ENCODE peak calls at places on chromosomes 7 and 10, in four cellular contexts. One of them, this sample, is unnamed.

GRCh38 chr7:27105161-27106122 is 3.0 kb upstream of the HOXA2 start:
- DNase-seq in lower lobe of right lung: no peak
- DNase-seq in tibial nerve: no peak
- DNase-seq in left ventricle myocardium inferior: no peak
- DNase-seq in this sample: no peak

GRCh38 chr7:98626393-98627061 is 9.4 kb downstream of the NPTX2 start:
- DNase-seq in lower lobe of right lung: no peak
- DNase-seq in left ventricle myocardium inferior: no peak
- DNase-seq in tibial nerve: no peak
- DNase-seq in this sample: no peak

GRCh38 chr7:124996778-124997177 is 67.2 kb upstream of the POT1 start:
- DNase-seq in left ventricle myocardium inferior: no peak
- DNase-seq in lower lobe of right lung: no peak
- DNase-seq in tibial nerve: no peak
- DNase-seq in this sample: no peak

GRCh38 chr10:43816351-43817321 is 168.0 kb upstream of the ZNF32 start:
- DNase-seq in tibial nerve: no peak
- DNase-seq in left ventricle myocardium inferior: no peak
- DNase-seq in lower lobe of right lung: no peak
- DNase-seq in this sample: no peak

GRCh38 chr7:46603780-46604725 is 683.0 kb upstream of the IGFBP3 start:
- DNase-seq in lower lobe of right lung: peak; percentile 76
- DNase-seq in tibial nerve: peak; percentile 91
- DNase-seq in left ventricle myocardium inferior: peak; percentile 94
- DNase-seq in this sample: no peak

GRCh38 chr7:102891693-102892261 is 21.0 kb upstream of the LRRC17 start:
- DNase-seq in tibial nerve: no peak
- DNase-seq in lower lobe of right lung: no peak
- DNase-seq in left ventricle myocardium inferior: peak; percentile 29
- DNase-seq in this sample: no peak

GRCh38 chr10:110355922-110356627 is 51.4 kb upstream of the SMNDC1 start:
- DNase-seq in left ventricle myocardium inferior: no peak
- DNase-seq in tibial nerve: no peak
- DNase-seq in lower lobe of right lung: no peak
- DNase-seq in this sample: no peak

GRCh38 chr10:119268871-119269506 is 61.6 kb downstream of the GRK5 start:
- DNase-seq in tibial nerve: no peak
- DNase-seq in left ventricle myocardium inferior: no peak
- DNase-seq in lower lobe of right lung: no peak
- DNase-seq in this sample: no peak

GRCh38 chr10:14185501-14186045 is 145.2 kb downstream of the FRMD4A start:
- DNase-seq in tibial nerve: no peak
- DNase-seq in left ventricle myocardium inferior: no peak
- DNase-seq in lower lobe of right lung: no peak
- DNase-seq in this sample: no peak

GRCh38 chr10:4692206-4692605 is 133.8 kb upstream of the AKR1E2 start:
- DNase-seq in tibial nerve: no peak
- DNase-seq in left ventricle myocardium inferior: no peak
- DNase-seq in lower lobe of right lung: no peak
- DNase-seq in this sample: no peak

GRCh38 chr10:74114041-74114448 is 36.6 kb downstream of the AP3M1 start:
- DNase-seq in tibial nerve: no peak
- DNase-seq in lower lobe of right lung: no peak
- DNase-seq in left ventricle myocardium inferior: no peak
- DNase-seq in this sample: no peak

GRCh38 chr7:54260868-54261475 is 281.2 kb upstream of the VSTM2A start:
- DNase-seq in lower lobe of right lung: no peak
- DNase-seq in tibial nerve: no peak
- DNase-seq in left ventricle myocardium inferior: no peak
- DNase-seq in this sample: no peak

GRCh38 chr7:99693427-99694200 is 13.8 kb upstream of the CYP3A5 start:
- DNase-seq in tibial nerve: no peak
- DNase-seq in left ventricle myocardium inferior: no peak
- DNase-seq in lower lobe of right lung: peak; percentile 59
- DNase-seq in this sample: no peak

GRCh38 chr7:138239244-138239643 is 163.0 kb downstream of the AKR1D1 start:
- DNase-seq in tibial nerve: no peak
- DNase-seq in left ventricle myocardium inferior: no peak
- DNase-seq in lower lobe of right lung: no peak
- DNase-seq in this sample: no peak

GRCh38 chr10:119029613-119030420 is at the start of gene NANOS1:
- DNase-seq in left ventricle myocardium inferior: no peak
- DNase-seq in lower lobe of right lung: no peak
- DNase-seq in tibial nerve: no peak
- DNase-seq in this sample: no peak

GRCh38 chr7:97732567-97733275 is 835 bp downstream of the TAC1 start:
- DNase-seq in left ventricle myocardium inferior: no peak
- DNase-seq in lower lobe of right lung: no peak
- DNase-seq in tibial nerve: no peak
- DNase-seq in this sample: no peak

GRCh38 chr7:83020171-83020570 is 142.5 kb downstream of the PCLO start:
- DNase-seq in left ventricle myocardium inferior: no peak
- DNase-seq in tibial nerve: no peak
- DNase-seq in lower lobe of right lung: no peak
- DNase-seq in this sample: no peak

GRCh38 chr10:26318672-26319071 is 102.1 kb downstream of the GAD2 start:
- DNase-seq in tibial nerve: no peak
- DNase-seq in left ventricle myocardium inferior: no peak
- DNase-seq in lower lobe of right lung: no peak
- DNase-seq in this sample: no peak

GRCh38 chr7:33418251-33418701 is 288.9 kb downstream of the BBS9 start:
- DNase-seq in lower lobe of right lung: no peak
- DNase-seq in tibial nerve: no peak
- DNase-seq in left ventricle myocardium inferior: no peak
- DNase-seq in this sample: no peak

GRCh38 chr7:6148724-6149360 is 117.7 kb downstream of the ANKRD61 start:
- DNase-seq in tibial nerve: no peak
- DNase-seq in lower lobe of right lung: no peak
- DNase-seq in left ventricle myocardium inferior: no peak
- DNase-seq in this sample: no peak

GRCh38 chr10:97718178-97718577 is 4.6 kb downstream of the MARVELD1 start:
- DNase-seq in left ventricle myocardium inferior: no peak
- DNase-seq in tibial nerve: peak; percentile 23
- DNase-seq in lower lobe of right lung: no peak
- DNase-seq in this sample: no peak

GRCh38 chr10:124341768-124342135 is 77.0 kb downstream of the OAT start:
- DNase-seq in lower lobe of right lung: no peak
- DNase-seq in left ventricle myocardium inferior: no peak
- DNase-seq in tibial nerve: no peak
- DNase-seq in this sample: no peak

GRCh38 chr7:77866370-77866769 is 67.8 kb downstream of the PHTF2 start:
- DNase-seq in left ventricle myocardium inferior: no peak
- DNase-seq in lower lobe of right lung: no peak
- DNase-seq in tibial nerve: no peak
- DNase-seq in this sample: no peak

GRCh38 chr7:128039487-128040099 is 8.4 kb upstream of the LRRC4 start:
- DNase-seq in tibial nerve: no peak
- DNase-seq in left ventricle myocardium inferior: no peak
- DNase-seq in lower lobe of right lung: no peak
- DNase-seq in this sample: no peak

GRCh38 chr7:28558236-28558635 is 145.9 kb downstream of the CREB5 start:
- DNase-seq in left ventricle myocardium inferior: no peak
- DNase-seq in lower lobe of right lung: no peak
- DNase-seq in tibial nerve: no peak
- DNase-seq in this sample: no peak

GRCh38 chr10:42864575-42864974 is 82.0 kb downstream of the BMS1 start:
- DNase-seq in left ventricle myocardium inferior: no peak
- DNase-seq in lower lobe of right lung: no peak
- DNase-seq in tibial nerve: no peak
- DNase-seq in this sample: no peak

GRCh38 chr7:94040254-94040653 is 36.1 kb upstream of the BET1 start:
- DNase-seq in tibial nerve: no peak
- DNase-seq in lower lobe of right lung: no peak
- DNase-seq in left ventricle myocardium inferior: no peak
- DNase-seq in this sample: no peak

GRCh38 chr7:128215281-128215680 is 25.8 kb upstream of the LEP start:
- DNase-seq in tibial nerve: no peak
- DNase-seq in left ventricle myocardium inferior: no peak
- DNase-seq in lower lobe of right lung: no peak
- DNase-seq in this sample: no peak

GRCh38 chr7:157089100-157089510 is 49.6 kb upstream of the UBE3C start:
- DNase-seq in lower lobe of right lung: no peak
- DNase-seq in tibial nerve: no peak
- DNase-seq in left ventricle myocardium inferior: no peak
- DNase-seq in this sample: no peak

GRCh38 chr7:120591-120991 is 71.8 kb upstream of the FAM20C start:
- DNase-seq in tibial nerve: no peak
- DNase-seq in left ventricle myocardium inferior: no peak
- DNase-seq in lower lobe of right lung: peak; percentile 64
- DNase-seq in this sample: no peak

GRCh38 chr10:121927361-121927840 is 430 bp downstream of the ATE1 start:
- DNase-seq in left ventricle myocardium inferior: peak; percentile 60
- DNase-seq in tibial nerve: no peak
- DNase-seq in lower lobe of right lung: peak; percentile 68
- DNase-seq in this sample: peak; percentile 73

GRCh38 chr7:81161459-81162075 is 242.7 kb upstream of the SEMA3C start:
- DNase-seq in tibial nerve: no peak
- DNase-seq in left ventricle myocardium inferior: no peak
- DNase-seq in lower lobe of right lung: no peak
- DNase-seq in this sample: no peak

GRCh38 chr7:109387530-109387929 is 817.9 kb downstream of the DNAJB9 start:
- DNase-seq in lower lobe of right lung: no peak
- DNase-seq in left ventricle myocardium inferior: no peak
- DNase-seq in tibial nerve: no peak
- DNase-seq in this sample: no peak

GRCh38 chr10:92845926-92846325 is 2.4 kb upstream of the EXOC6 start:
- DNase-seq in left ventricle myocardium inferior: no peak
- DNase-seq in tibial nerve: no peak
- DNase-seq in lower lobe of right lung: no peak
- DNase-seq in this sample: no peak

GRCh38 chr10:42975005-42975493 is 101.8 kb upstream of the RET start:
- DNase-seq in left ventricle myocardium inferior: no peak
- DNase-seq in tibial nerve: no peak
- DNase-seq in lower lobe of right lung: peak; percentile 35
- DNase-seq in this sample: peak; percentile 28

GRCh38 chr10:103778358-103779139 is 76.8 kb downstream of the SH3PXD2A start:
- DNase-seq in tibial nerve: no peak
- DNase-seq in lower lobe of right lung: peak; percentile 6
- DNase-seq in left ventricle myocardium inferior: no peak
- DNase-seq in this sample: no peak

GRCh38 chr10:103784089-103784488 is 71.3 kb downstream of the SH3PXD2A start:
- DNase-seq in left ventricle myocardium inferior: no peak
- DNase-seq in tibial nerve: no peak
- DNase-seq in lower lobe of right lung: no peak
- DNase-seq in this sample: no peak

GRCh38 chr10:103780242-103781149 is 74.9 kb downstream of the SH3PXD2A start:
- DNase-seq in tibial nerve: no peak
- DNase-seq in left ventricle myocardium inferior: no peak
- DNase-seq in lower lobe of right lung: no peak
- DNase-seq in this sample: no peak

GRCh38 chr10:103783686-103784085 is 71.7 kb downstream of the SH3PXD2A start:
- DNase-seq in left ventricle myocardium inferior: no peak
- DNase-seq in lower lobe of right lung: no peak
- DNase-seq in tibial nerve: no peak
- DNase-seq in this sample: no peak

DNA sequence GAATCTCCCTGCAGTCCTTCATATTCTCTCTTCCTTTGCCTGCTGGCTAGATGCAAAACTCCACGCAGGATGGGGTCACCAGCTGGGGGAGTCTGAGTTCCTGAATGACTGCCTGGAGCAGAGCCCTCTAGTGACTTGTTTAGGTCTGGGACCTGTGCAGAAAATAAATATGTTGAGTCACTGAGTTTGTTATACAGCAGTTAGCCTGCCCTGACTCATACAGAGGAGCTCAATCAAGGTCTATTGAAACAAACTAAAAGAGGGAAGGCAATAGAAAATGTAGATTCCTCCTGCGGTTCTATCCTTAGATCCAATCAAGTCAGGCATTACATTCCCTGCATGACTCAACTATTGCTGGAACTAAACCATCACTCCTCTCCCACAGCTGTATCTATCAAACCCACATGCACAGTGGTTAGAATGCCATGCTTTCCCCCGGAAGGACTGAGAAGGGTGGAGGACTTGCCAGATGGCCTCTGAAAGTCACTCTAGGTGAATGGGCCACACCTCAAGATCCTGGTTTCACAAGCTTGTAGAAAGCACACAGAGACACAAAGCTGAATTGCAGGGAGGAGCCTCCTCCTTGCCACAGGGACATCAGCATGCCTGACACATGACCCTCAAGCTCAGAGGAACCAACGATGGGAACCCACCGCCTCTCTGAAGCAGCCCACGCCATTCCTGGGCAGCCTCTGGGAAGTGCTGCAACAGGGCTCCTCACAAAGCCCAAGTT is 73.9 kb downstream of the SH3PXD2A start:
- DNase-seq in lower lobe of right lung: no peak
- DNase-seq in left ventricle myocardium inferior: no peak
- DNase-seq in tibial nerve: no peak
- DNase-seq in this sample: no peak
- TF ChIP-seq CTCF in lower lobe of right lung: no peak
- TF ChIP-seq CTCF in left ventricle myocardium inferior: peak; percentile 16
- TF ChIP-seq CTCF in tibial nerve: no peak
- TF ChIP-seq CTCF in this sample: peak; percentile 64

DNA sequence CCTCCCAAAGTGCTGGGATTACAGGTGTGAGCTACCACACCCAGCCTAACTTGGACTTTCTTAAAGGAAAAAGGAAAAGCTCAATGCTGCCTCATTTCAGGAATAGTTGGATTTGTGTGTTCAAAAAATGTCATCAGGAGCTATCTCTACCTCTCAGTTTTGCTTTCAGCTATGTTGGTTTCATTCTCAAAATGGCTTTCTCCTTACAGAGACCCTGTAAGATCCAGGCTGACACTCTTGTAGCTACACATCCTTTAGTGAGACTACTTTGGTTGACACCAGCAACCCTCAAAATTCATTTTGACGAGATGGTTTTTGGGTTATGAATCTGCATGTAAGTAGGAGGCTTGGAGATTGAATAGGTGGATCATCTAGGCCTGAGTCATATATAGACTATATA is 269.7 kb upstream of the SORCS1 start:
- DNase-seq in left ventricle myocardium inferior: no peak
- DNase-seq in lower lobe of right lung: no peak
- DNase-seq in tibial nerve: no peak
- DNase-seq in this sample: no peak
- H3K4me3 ChIP-seq in left ventricle myocardium inferior: no peak overlapping the region
- H3K4me3 ChIP-seq in lower lobe of right lung: no peak overlapping the region
- H3K4me3 ChIP-seq in tibial nerve: no peak overlapping the region
- H3K4me3 ChIP-seq in this sample: no peak overlapping the region

DNA sequence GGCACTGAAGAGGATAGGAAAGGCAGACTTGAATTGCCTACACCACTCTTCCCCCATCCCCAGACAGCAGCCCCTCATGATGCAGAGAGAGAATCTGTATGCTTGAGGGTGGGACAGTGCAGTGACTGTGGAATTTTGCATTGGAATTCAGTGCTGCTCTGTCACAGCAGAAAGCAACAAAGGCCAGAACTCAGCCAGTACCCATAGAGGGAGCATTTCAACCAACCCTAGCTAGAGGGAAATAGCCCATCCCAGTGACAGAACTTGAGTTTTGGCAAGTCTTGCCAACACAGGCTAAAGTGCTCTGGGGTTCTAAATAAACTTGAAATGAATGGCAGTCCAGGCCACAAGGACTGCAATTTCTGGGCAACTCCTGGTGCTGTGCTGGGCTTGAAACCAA is 80.4 kb downstream of the TES start:
- DNase-seq in left ventricle myocardium inferior: no peak
- DNase-seq in lower lobe of right lung: no peak
- DNase-seq in tibial nerve: no peak
- DNase-seq in this sample: no peak
- TF ChIP-seq CTCF in left ventricle myocardium inferior: peak; percentile 21
- TF ChIP-seq CTCF in lower lobe of right lung: no peak
- TF ChIP-seq CTCF in tibial nerve: no peak
- TF ChIP-seq CTCF in this sample: no peak

GRCh38 chr10:33921970-33922605 is 587.6 kb upstream of the NRP1 start:
- DNase-seq in lower lobe of right lung: no peak
- DNase-seq in tibial nerve: no peak
- DNase-seq in left ventricle myocardium inferior: no peak
- DNase-seq in this sample: no peak
- H3K4me3 ChIP-seq in lower lobe of right lung: no peak overlapping the region
- H3K4me3 ChIP-seq in tibial nerve: no peak overlapping the region
- H3K4me3 ChIP-seq in left ventricle myocardium inferior: no peak overlapping the region
- H3K4me3 ChIP-seq in this sample: no peak overlapping the region